ENCODE peak calls at places on chromosomes 3 and 15, in six cellular contexts. T, O, N, R, S and I are unnamed samples.

GRCh38 chr3:69746119-69746518 is 6.9 kb downstream of the MITF start:
- DNase-seq in T (no peak), O (no peak), N (no peak), S (no peak), R (no peak), I (no peak)

GRCh38 chr3:150737874-150738679 is 24.9 kb downstream of the SIAH2 start:
- DNase-seq in R (no peak), T (no peak), O (no peak), N (no peak), S (no peak), I (no peak)

GRCh38 chr3:127431066-127431465 is 143.2 kb upstream of the PRR20G start:
- DNase-seq in O (peak), R (no peak), T (no peak), N (peak), S (no peak), I (no peak)

GRCh38 chr3:69493157-69493556 is 107.3 kb upstream of the FRMD4B start:
- DNase-seq in S (no peak), N (no peak), O (no peak), T (no peak), R (no peak), I (no peak)

GRCh38 chr15:63587527-63587926 is 9.7 kb upstream of the FBXL22 start:
- DNase-seq in N (no peak), R (no peak), O (no peak), S (no peak), T (no peak), I (no peak)

GRCh38 chr15:80804970-80805495 is 25.9 kb downstream of the CEMIP start:
- DNase-seq in R (no peak), S (no peak), N (peak), O (no peak), T (no peak), I (no peak)

GRCh38 chr15:65528461-65529060 is 1.7 kb upstream of the HACD3 start:
- DNase-seq in N (no peak), R (no peak), S (no peak), T (no peak), O (no peak), I (no peak)

GRCh38 chr3:149367021-149367840 is 10.2 kb downstream of the TM4SF1 start:
- DNase-seq in N (no peak), S (no peak), R (no peak), T (no peak), O (no peak), I (no peak)

GRCh38 chr15:68576253-68577236 is 2.2 kb upstream of the CORO2B start:
- DNase-seq in S (no peak), R (no peak), N (peak), T (no peak), O (peak), I (no peak)

GRCh38 chr3:159018341-159018740 is 216.5 kb downstream of the MFSD1 start:
- DNase-seq in T (no peak), O (no peak), S (no peak), N (no peak), R (no peak), I (no peak)

GRCh38 chr3:13078158-13078905 is 5.1 kb upstream of the IQSEC1 start:
- DNase-seq in S (no peak), O (no peak), N (peak), T (no peak), R (peak), I (peak)

GRCh38 chr3:123546133-123546755 is 38.6 kb downstream of the HACD2 start:
- DNase-seq in R (no peak), T (no peak), N (no peak), O (no peak), S (peak), I (no peak)

GRCh38 chr3:66789584-66790237 is 208.4 kb upstream of the KBTBD8 start:
- DNase-seq in S (no peak), R (no peak), N (no peak), O (no peak), T (no peak), I (no peak)

GRCh38 chr3:138180375-138181029 is 5.8 kb upstream of the DBR1 start:
- DNase-seq in S (peak), R (no peak), T (peak), N (peak), O (peak), I (no peak)

GRCh38 chr3:170632780-170633179 is 46.9 kb upstream of the SLC7A14 start:
- DNase-seq in O (no peak), N (no peak), R (no peak), T (no peak), S (no peak), I (no peak)

GRCh38 chr3:184388164-184388935 is 8.5 kb downstream of the CHRD start:
- DNase-seq in O (no peak), S (no peak), T (no peak), N (no peak), R (no peak), I (no peak)

GRCh38 chr15:70196314-70197291 is 98.9 kb upstream of the TLE3 start:
- DNase-seq in N (peak), S (no peak), R (no peak), O (no peak), T (peak), I (no peak)

GRCh38 chr3:169581633-169582032 is 81.9 kb downstream of the MECOM start:
- DNase-seq in T (no peak), N (no peak), S (no peak), O (no peak), R (no peak), I (no peak)

GRCh38 chr3:110773413-110773954 is 298.1 kb upstream of the NECTIN3 start:
- DNase-seq in T (no peak), S (peak), N (no peak), O (no peak), R (no peak), I (no peak)

GRCh38 chr3:129446926-129447325 is 6.9 kb downstream of the IFT122 start:
- DNase-seq in O (no peak), T (no peak), S (no peak), N (no peak), R (no peak), I (no peak)

GRCh38 chr3:46934508-46935167 is 41.9 kb downstream of the CCDC12 start:
- DNase-seq in S (no peak), T (no peak), O (no peak), N (peak), R (peak), I (no peak)

GRCh38 chr15:55588070-55588817 is at the start of gene PYGO1:
- DNase-seq in T (no peak), N (peak), O (peak), R (peak), S (peak), I (no peak)

GRCh38 chr3:81568378-81568777 is 193.1 kb downstream of the GBE1 start:
- DNase-seq in R (no peak), S (no peak), N (no peak), T (no peak), O (no peak), I (no peak)

GRCh38 chr15:58463815-58464697 is 32.3 kb downstream of the LIPC start:
- DNase-seq in R (no peak), S (no peak), O (no peak), N (peak), T (no peak), I (no peak)

GRCh38 chr15:101266034-101266433 is 11.3 kb downstream of the SELENOS start:
- DNase-seq in N (no peak), T (no peak), O (no peak), R (no peak), S (no peak), I (no peak)

GRCh38 chr3:131568460-131568859 is 65.7 kb upstream of the MRPL3 start:
- DNase-seq in N (no peak), O (no peak), R (no peak), S (peak), T (no peak), I (no peak)

GRCh38 chr3:25088284-25088683 is 339.8 kb upstream of the RARB start:
- DNase-seq in R (no peak), T (no peak), O (no peak), N (no peak), S (no peak), I (no peak)

GRCh38 chr3:177810162-177810623 is 612.9 kb upstream of the TBL1XR1 start:
- DNase-seq in N (no peak), R (no peak), O (no peak), T (no peak), S (no peak), I (no peak)

GRCh38 chr15:25900901-25901300 is 37.8 kb upstream of the ATP10A start:
- DNase-seq in O (no peak), N (no peak), T (no peak), R (no peak), S (no peak), I (no peak)

GRCh38 chr3:155179966-155180757 is 100.0 kb downstream of the MME start:
- DNase-seq in S (no peak), T (no peak), R (no peak), O (no peak), N (no peak), I (no peak)

GRCh38 chr3:179933079-179933478 is 103.7 kb downstream of the PEX5L start:
- DNase-seq in S (no peak), O (no peak), T (no peak), R (no peak), N (peak), I (no peak)

GRCh38 chr15:40006646-40007045 is 32.3 kb downstream of the SRP14 start:
- DNase-seq in T (no peak), S (no peak), R (no peak), O (no peak), N (no peak), I (no peak)